ENCODE peak calls at places on chromosomes 16 and 17, in four cellular contexts. Q is endothelial cell, B is PC-3, T is progenitor cell of endocrine pancreas. I is an unnamed sample.

GRCh38 chr17:56290486-56291118 is 137.3 kb downstream of the ANKFN1 start:
- DNase-seq in Q (no peak), T (no peak), B (no peak), I (no peak)

GRCh38 chr17:74873874-74874614 is 1.2 kb upstream of the FDXR start:
- DNase-seq in B (peak), Q (no peak), T (no peak), I (no peak)

GRCh38 chr17:48759288-48759687 is 30.7 kb upstream of the HOXB13 start:
- DNase-seq in T (no peak), B (peak), Q (no peak), I (no peak)

GRCh38 chr17:82228842-82229685 is at the start of gene SLC16A3:
- DNase-seq in B (peak), T (no peak), Q (peak), I (no peak)

GRCh38 chr16:72978212-72978611 is 69.7 kb downstream of the ZFHX3 start:
- DNase-seq in Q (no peak), B (no peak), T (no peak), I (no peak)

GRCh38 chr17:82230627-82231311 is 1.9 kb downstream of the SLC16A3 start:
- DNase-seq in Q (peak), T (peak), B (peak), I (no peak)

GRCh38 chr16:19700319-19700781 is 17.7 kb downstream of the KNOP1 start:
- DNase-seq in T (no peak), Q (no peak), B (peak), I (no peak)

GRCh38 chr16:51629602-51630001 is 478.5 kb upstream of the SALL1 start:
- DNase-seq in Q (no peak), B (no peak), T (no peak), I (no peak)

GRCh38 chr17:48095611-48096010 is 5.7 kb downstream of the CBX1 start:
- DNase-seq in Q (no peak), T (no peak), B (no peak), I (no peak)

GRCh38 chr17:38868968-38869646 is 751 bp upstream of the LASP1 start:
- DNase-seq in Q (peak), B (peak), T (peak), I (peak)
- TF ChIP-seq CTCF in Q (no peak), B (peak), T (peak), I (peak)

GRCh38 chr17:40561871-40562611 is 3.2 kb downstream of the CCR7 start:
- DNase-seq in T (no peak), B (no peak), Q (no peak), I (no peak)
- TF ChIP-seq CTCF in T (no peak), B (no peak), Q (no peak), I (peak)

DNA sequence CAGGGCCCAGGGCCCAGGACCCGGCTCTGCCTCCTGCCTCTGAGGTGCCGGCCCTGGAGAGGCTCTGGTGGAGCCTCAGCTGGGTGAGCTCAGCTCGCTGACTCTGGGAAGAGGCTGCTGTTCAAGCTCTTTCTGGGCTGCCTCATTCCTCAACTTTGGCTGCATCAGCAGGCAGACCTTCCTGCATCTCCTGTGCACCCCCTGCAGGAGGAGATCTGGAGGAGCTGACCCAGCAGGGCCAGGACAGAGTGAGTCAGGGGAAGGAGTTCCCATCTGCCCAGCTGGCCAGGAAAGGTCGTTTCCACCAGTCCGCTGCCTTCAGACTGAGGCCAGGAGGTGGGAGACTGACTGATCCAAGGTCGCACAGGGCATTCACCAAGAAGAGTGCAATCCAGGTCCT is 10.7 kb downstream of the CRHR1 start:
- DNase-seq in B (peak), T (no peak), Q (peak), I (no peak)
- TF ChIP-seq CTCF in B (peak), T (no peak), Q (no peak), I (peak)

DNA sequence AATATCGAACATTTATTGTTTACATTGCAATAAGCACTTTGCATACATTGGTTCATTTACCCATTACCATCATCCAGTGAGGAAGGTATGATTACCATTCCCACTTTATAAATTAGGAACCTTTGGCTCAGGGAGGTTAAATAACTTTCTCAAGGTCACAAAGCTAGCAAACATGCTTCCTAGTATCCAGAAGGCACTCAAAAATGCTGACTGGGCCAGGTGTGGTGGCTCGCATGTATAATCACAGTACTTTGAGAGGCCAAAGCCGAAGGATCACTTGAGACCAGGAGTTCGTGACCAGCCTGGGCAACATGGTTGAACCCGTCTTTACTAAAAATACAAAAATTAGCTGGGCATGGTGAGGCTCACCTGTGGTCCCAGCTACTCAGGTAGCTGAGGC is 259.6 kb downstream of the TMEM114 start:
- DNase-seq in T (no peak), B (no peak), Q (no peak), I (no peak)
- TF ChIP-seq CTCF in T (no peak), B (no peak), Q (no peak), I (no peak)

GRCh38 chr17:58254803-58255202 is 16.4 kb downstream of the LPO start:
- DNase-seq in B (peak), T (no peak), Q (no peak), I (peak)
- TF ChIP-seq CTCF in B (peak), T (peak), Q (no peak), I (no peak)

DNA sequence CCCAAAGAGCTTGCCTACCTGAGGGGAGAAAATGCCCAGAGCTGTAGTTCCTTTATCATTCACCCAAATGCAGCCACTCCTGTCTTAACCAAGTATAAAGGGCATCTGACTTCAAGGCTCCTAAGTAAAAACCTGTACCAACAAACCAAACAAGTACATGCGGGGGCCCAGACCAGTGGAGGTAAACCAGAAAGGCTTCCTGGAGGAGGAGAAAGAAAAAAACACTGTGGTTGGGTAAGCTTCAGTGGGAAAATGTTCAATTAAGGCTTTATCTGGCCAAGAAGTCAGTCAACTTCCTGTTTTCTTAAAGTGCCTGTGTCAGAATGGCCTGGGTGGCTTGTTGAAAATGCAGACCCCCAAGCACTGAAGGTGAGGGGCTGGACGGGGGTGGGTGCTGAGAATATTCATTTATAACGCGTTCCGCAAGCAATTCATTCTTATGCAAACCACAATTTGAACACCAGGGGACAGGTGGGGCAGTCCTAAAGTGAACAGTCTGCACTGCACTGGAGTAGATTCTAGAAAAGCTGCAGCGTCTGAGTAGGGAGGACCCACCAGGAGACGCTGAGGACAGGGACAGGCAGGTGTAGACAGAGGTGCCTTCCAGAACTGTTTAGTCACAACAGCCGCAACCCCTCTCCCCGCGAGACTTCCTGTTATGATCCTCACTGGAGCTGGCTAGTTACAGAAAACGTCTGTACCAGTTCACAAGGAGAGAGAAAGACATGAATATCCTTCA is 467.1 kb downstream of the SOX9 start:
- DNase-seq in B (peak), Q (no peak), T (no peak), I (no peak)
- TF ChIP-seq CTCF in B (no peak), Q (no peak), T (peak), I (peak)

GRCh38 chr17:9272506-9272905 is 251.2 kb downstream of the NTN1 start:
- DNase-seq in B (no peak), Q (no peak), T (no peak), I (no peak)
- TF ChIP-seq CTCF in B (no peak), Q (no peak), T (no peak), I (no peak)

GRCh38 chr17:61834610-61835009 is 28.7 kb downstream of the BRIP1 start:
- DNase-seq in T (no peak), B (no peak), Q (no peak), I (no peak)

GRCh38 chr17:61833536-61834203 is 29.7 kb downstream of the BRIP1 start:
- DNase-seq in T (no peak), B (peak), Q (no peak), I (no peak)

GRCh38 chr17:61839300-61839786 is 24.0 kb downstream of the BRIP1 start:
- DNase-seq in T (no peak), B (no peak), Q (no peak), I (no peak)

GRCh38 chr17:61836266-61837174 is 26.8 kb downstream of the BRIP1 start:
- DNase-seq in B (peak), Q (no peak), T (no peak), I (no peak)

DNA sequence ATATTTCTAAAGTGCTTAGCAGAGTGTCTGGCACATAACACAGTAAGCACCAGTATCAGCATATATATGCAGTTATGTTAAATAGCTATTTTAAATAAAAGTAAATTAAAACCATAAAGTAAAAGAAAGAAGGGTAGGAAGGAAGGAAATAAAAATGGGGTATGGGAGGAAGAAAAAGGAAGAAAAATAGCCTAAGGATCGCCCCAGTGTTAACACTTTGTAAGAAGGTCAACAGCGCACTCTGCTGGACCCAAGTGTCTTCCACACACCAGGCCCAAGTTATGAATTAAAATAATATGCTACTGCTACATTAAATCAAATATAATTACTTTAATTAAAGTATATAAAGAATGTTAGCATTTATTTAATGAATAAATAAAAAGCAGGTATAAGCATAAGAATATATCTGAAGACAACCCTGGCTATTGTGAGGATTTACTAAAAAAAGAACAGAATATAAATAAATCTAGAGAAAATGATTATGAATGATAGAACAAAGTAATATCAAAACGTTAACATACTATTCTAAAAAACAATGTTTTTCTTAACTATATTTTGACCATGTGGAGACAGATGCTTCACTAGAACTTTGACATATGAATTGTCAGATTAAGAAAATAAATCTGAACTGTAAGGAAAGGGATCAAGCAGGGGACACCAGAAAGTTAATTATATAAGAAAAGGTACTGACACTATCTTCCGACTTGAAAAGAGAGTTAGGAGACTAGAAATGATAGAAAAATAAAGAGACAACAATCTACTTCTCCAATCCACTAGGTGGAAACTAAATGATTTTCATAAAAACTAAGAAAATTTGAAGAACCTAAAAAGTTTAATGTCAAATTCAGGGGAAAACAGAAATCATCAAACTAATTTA is 25.9 kb downstream of the BRIP1 start:
- DNase-seq in B (peak), T (peak), Q (peak), I (no peak)
- TF ChIP-seq CTCF in B (peak), T (peak), Q (peak), I (peak)

DNA sequence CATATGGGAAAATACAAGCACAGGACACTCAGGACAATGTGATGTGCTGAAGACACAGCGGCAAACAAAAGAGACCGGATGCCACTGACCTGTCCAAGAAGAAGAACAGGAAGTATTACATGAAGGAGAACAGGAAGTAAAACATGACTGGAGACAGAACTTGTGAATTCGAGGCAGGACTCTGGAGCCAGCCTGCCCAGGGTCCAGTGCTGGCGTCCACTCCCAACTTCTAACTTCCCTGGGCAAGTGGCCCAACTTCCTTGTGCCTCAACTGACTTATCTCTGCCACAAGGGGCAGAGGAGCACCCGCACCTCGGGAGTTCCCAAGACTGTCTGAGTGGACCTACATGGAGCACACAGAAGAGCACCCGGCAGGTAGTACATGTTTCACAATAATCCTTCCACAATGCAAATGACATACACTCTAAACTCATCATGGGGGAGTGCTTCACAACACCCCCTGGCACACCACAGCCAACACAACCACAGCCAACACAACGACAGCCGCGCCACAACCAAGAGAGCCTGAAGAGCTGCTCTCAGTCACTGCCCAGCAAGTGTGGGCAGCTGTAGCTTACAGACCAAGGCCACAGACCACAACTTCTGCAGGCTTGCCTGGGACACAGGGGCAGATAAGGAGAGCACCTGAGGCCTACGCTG is 36.6 kb downstream of the ANKRD11 start:
- DNase-seq in Q (peak), B (peak), T (no peak), I (no peak)
- TF ChIP-seq CTCF in Q (no peak), B (peak), T (peak), I (peak)

DNA sequence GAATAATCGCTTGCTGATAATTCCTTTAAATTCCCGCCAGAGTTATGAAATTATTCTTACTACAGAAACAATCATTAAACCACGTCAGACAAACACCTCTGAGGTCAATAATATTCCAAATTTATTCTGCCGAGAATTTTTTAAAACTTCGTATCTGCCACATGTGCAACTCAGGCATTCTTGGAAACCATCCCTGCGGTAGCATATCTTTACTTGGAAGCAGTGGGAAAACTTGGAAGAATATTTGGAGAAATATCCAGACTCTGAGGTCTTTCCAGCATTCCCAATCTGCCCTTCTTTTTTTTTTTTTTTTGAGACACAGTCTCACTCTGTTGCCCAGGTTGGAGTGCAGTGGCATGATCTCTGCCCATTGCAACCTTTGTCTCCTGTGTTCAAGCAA is 2.0 kb upstream of the CCL11 start:
- DNase-seq in B (no peak), Q (no peak), T (no peak), I (no peak)
- TF ChIP-seq CTCF in B (no peak), Q (no peak), T (no peak), I (no peak)